ENCODE peak calls at places on chromosomes 7 and 10, in seven cellular contexts. O, L, T, A, I, E and W are unnamed samples.
A peak's percentile ranks its signal among the peaks of the same experiment; 100 is the strongest.

GRCh38 chr10:9209105-9209798 is 1154.8 kb downstream of the GATA3 start:
- DNase-seq in I (peak; percentile 16), E (peak; percentile 46), A (peak; percentile 33), O (peak; percentile 38), L (peak; percentile 38), T (peak; percentile 47), W (peak; percentile 60)

GRCh38 chr7:128121731-128122576 is 90.7 kb upstream of the LRRC4 start:
- DNase-seq in I (no peak), T (no peak), E (no peak), A (no peak), L (no peak), O (no peak), W (no peak)

GRCh38 chr10:103820101-103821062 is 35.0 kb downstream of the SH3PXD2A start:
- DNase-seq in L (no peak), I (no peak), E (no peak), O (no peak), A (no peak), T (no peak), W (peak; percentile 60)

GRCh38 chr7:98626393-98627061 is 9.4 kb downstream of the NPTX2 start:
- DNase-seq in A (no peak), T (no peak), O (no peak), I (no peak), L (no peak), E (no peak), W (no peak)

GRCh38 chr7:151251926-151252835 is 3.7 kb upstream of the SMARCD3 start:
- DNase-seq in O (no peak), A (no peak), I (no peak), L (peak; percentile 84), T (peak; percentile 96), E (no peak), W (peak; percentile 69)

GRCh38 chr10:60384708-60385398 is 4.8 kb downstream of the ANK3 start:
- DNase-seq in T (no peak), A (peak; percentile 63), O (no peak), E (no peak), I (no peak), L (peak; percentile 37), W (peak; percentile 98)

GRCh38 chr7:2132243-2132642 is 100.5 kb downstream of the MAD1L1 start:
- DNase-seq in T (no peak), A (no peak), O (no peak), E (no peak), L (no peak), I (no peak), W (no peak)

GRCh38 chr10:132408367-132408781 is 11.4 kb downstream of the PWWP2B start:
- DNase-seq in E (no peak), L (no peak), I (no peak), O (no peak), T (no peak), A (no peak), W (no peak)

GRCh38 chr7:150875791-150876190 is 23.5 kb downstream of the AOC1 start:
- DNase-seq in L (peak; percentile 35), O (no peak), A (peak; percentile 16), E (no peak), T (peak; percentile 46), I (no peak), W (no peak)

GRCh38 chr7:95687759-95688343 is 84.5 kb upstream of the DYNC1I1 start:
- DNase-seq in E (no peak), T (peak; percentile 13), I (no peak), A (peak; percentile 48), O (peak; percentile 44), L (peak; percentile 33), W (peak; percentile 26)

GRCh38 chr10:31186225-31187010 is 132.6 kb upstream of the ZEB1 start:
- DNase-seq in O (peak; percentile 8), L (no peak), I (no peak), E (no peak), T (no peak), A (peak; percentile 7), W (no peak)

GRCh38 chr7:122528879-122529481 is 169.9 kb downstream of the RNF133 start:
- DNase-seq in T (peak; percentile 30), O (peak; percentile 21), E (no peak), A (peak; percentile 39), I (no peak), L (peak; percentile 7), W (peak; percentile 37)

GRCh38 chr10:71052708-71053107 is 159.7 kb upstream of the UNC5B start:
- DNase-seq in O (no peak), E (no peak), L (no peak), I (no peak), T (no peak), A (no peak), W (no peak)

GRCh38 chr7:11192506-11192905 is 218.8 kb downstream of the PHF14 start:
- DNase-seq in E (no peak), L (no peak), I (no peak), T (no peak), O (no peak), A (no peak), W (peak; percentile 4)

GRCh38 chr7:525740-526139 is 6.1 kb upstream of the PDGFA start:
- DNase-seq in T (no peak), L (no peak), O (no peak), E (no peak), A (no peak), I (no peak), W (no peak)

GRCh38 chr10:48519731-48520506 is 85.0 kb downstream of the ARHGAP22 start:
- DNase-seq in E (no peak), O (no peak), I (no peak), L (no peak), A (no peak), T (no peak), W (no peak)

GRCh38 chr10:86292462-86293322 is 73.9 kb downstream of the GRID1 start:
- DNase-seq in T (no peak), I (no peak), O (no peak), E (no peak), A (no peak), L (no peak), W (no peak)

GRCh38 chr10:97230146-97230545 is 44.4 kb upstream of the SLIT1 start:
- DNase-seq in L (no peak), I (no peak), E (no peak), T (peak; percentile 28), O (no peak), A (no peak), W (peak; percentile 68)
- TF ChIP-seq CEBPB in L (no peak), I (no peak), E (no peak), T (no peak), O (no peak), A (no peak), W (no peak)

DNA sequence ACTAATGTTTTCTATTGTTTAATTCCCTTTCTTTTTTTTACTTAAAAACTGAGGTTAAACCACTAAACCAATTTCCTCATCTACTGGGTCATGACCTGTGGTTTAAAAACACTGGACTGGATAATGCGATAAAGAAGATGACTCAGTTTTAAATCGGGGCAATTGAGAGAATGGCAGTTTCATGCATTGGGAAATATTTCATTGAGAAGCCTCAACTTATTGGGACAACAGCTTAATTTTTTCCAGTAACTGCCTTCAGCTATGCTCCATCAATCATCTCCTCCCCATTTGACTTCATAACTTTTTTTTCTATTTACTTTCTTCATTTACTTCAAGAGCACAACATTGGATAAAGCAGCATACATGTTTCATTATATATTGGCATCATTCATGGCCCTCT is 61.8 kb upstream of the MET start:
- DNase-seq in L (no peak), I (no peak), O (no peak), A (no peak), E (no peak), T (no peak), W (peak; percentile 41)
- TF ChIP-seq CEBPB in L (no peak), I (no peak), O (no peak), A (no peak), E (no peak), T (peak; percentile 73), W (no peak)

DNA sequence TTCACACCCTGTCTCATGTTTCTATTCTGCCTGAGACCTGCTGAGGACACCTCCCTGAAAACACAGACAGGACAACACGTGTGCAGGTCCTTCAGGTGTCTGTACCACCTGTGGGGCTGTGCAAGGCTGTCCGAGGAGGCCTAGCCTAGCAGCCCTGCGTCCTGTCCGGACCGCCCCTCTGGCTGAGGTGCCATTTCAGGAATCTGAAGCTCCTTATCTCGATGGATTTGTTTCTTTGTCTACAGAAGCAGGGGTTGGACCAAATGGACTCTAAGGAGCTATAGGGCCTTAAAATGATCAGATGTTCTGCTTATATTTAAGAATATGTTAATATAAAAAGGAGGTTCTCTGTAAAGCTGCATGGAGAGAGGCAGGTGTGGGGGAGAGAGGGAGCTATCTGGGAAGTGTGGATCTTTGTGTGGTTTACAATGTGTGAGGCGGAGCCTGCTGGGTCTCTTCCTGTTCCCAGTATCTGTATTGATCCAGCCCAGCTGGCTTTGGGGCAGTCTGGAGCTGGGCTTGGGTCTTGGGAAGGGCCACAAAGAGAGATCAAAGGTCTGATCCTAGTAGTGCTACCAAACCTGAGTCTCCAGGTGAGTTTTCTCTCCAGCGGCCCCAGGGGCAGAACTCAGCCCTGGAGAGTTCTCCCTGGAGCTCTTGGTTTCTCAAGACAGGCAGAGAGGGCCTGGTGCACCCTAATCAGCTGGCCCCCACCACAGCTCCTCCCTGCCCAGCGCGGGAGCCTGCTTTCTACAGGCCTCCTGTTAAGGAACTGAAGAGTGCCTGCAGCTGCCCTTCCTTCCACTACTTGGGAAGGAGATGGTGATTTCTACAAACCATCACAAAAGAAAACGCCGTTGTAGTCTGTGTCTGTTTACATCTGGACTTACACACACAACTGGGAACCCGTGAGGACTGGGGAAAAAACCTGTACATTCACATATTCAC is 3.4 kb upstream of the MNX1 start:
- DNase-seq in O (no peak), E (no peak), I (no peak), A (no peak), L (no peak), T (no peak), W (no peak)
- TF ChIP-seq CEBPB in O (no peak), E (no peak), I (no peak), A (no peak), L (no peak), T (no peak), W (no peak)

GRCh38 chr7:48139461-48139860 is 31.8 kb upstream of the ABCA13 start:
- DNase-seq in I (no peak), T (no peak), A (peak; percentile 6), L (peak; percentile 16), E (no peak), O (peak; percentile 72), W (peak; percentile 28)
- TF ChIP-seq CEBPB in I (no peak), T (no peak), A (no peak), L (no peak), E (no peak), O (no peak), W (no peak)

GRCh38 chr10:121941532-121941931 is 13.7 kb upstream of the ATE1 start:
- DNase-seq in A (no peak), I (no peak), T (no peak), O (no peak), L (no peak), E (no peak), W (no peak)
- TF ChIP-seq CEBPB in A (no peak), I (no peak), T (no peak), O (no peak), L (no peak), E (no peak), W (no peak)

GRCh38 chr7:157501576-157501975 is 164.8 kb downstream of the DNAJB6 start:
- DNase-seq in T (no peak), L (no peak), E (no peak), A (no peak), I (no peak), O (no peak), W (no peak)
- TF ChIP-seq CEBPB in T (no peak), L (no peak), E (no peak), A (no peak), I (no peak), O (no peak), W (no peak)